ENCODE peak calls at places on chromosomes 1 and 21, in nine cellular contexts. M is HCT116; T is hepatic stellate cell; Z is glutamatergic neuron; S is activated CD8-positive, alpha-beta memory T cell treated with anti-CD3 and anti-CD28 coated beads for 24 hours; N is OCI-LY7; Y is GF-D8; X is CD4-positive, alpha-beta T cell; G is nephron progenitor cell. F is an unnamed sample.

GRCh38 chr21:16534408-16535099 is 804.8 kb downstream of the USP25 start:
- DNase-seq in M (no peak), T (peak), Z (no peak), S (no peak), N (no peak), Y (no peak), X (no peak), G (no peak), F (no peak)

GRCh38 chr1:204323887-204324286 is 35.8 kb downstream of the PLEKHA6 start:
- DNase-seq in M (no peak), T (no peak), Z (no peak), S (no peak), N (no peak), Y (no peak), X (no peak), G (no peak), F (no peak)

GRCh38 chr1:75083848-75084514 is 50.2 kb upstream of the LHX8 start:
- DNase-seq in M (no peak), T (no peak), Z (no peak), S (no peak), N (no peak), Y (no peak), X (no peak), G (no peak), F (no peak)

GRCh38 chr1:213399695-213400094 is 348.7 kb downstream of the RPS6KC1 start:
- DNase-seq in M (no peak), T (no peak), Z (no peak), S (no peak), N (no peak), Y (no peak), X (no peak), G (no peak), F (no peak)

GRCh38 chr1:165773324-165773965 is 4.8 kb upstream of the TMCO1 start:
- DNase-seq in M (peak), T (peak), Z (no peak), S (no peak), N (no peak), Y (no peak), X (no peak), G (no peak), F (no peak)

GRCh38 chr1:222600274-222600673 is 10.5 kb upstream of the TAF1A start:
- DNase-seq in M (no peak), T (no peak), Z (no peak), S (no peak), N (no peak), Y (no peak), X (no peak), G (no peak), F (no peak)

GRCh38 chr1:111989531-111990025 is at the start of gene KCND3:
- DNase-seq in M (no peak), T (peak), Z (peak), S (no peak), N (no peak), Y (no peak), X (no peak), G (peak), F (no peak)

GRCh38 chr1:192628406-192629057 is 7.4 kb upstream of the RGS13 start:
- DNase-seq in M (no peak), T (no peak), Z (no peak), S (no peak), N (no peak), Y (no peak), X (no peak), G (no peak), F (peak)

GRCh38 chr1:21911205-21912001 is 25.7 kb downstream of the HSPG2 start:
- DNase-seq in M (no peak), T (peak), Z (no peak), S (no peak), N (no peak), Y (no peak), X (no peak), G (no peak), F (no peak)

GRCh38 chr21:45926281-45926680 is 55.3 kb upstream of the COL6A1 start:
- DNase-seq in M (no peak), T (no peak), Z (no peak), S (no peak), N (no peak), Y (no peak), X (no peak), G (no peak), F (no peak)

GRCh38 chr1:81840805-81841204 is 40.1 kb downstream of the ADGRL2 start:
- DNase-seq in M (no peak), T (no peak), Z (no peak), S (no peak), N (no peak), Y (no peak), X (no peak), G (no peak), F (no peak)

GRCh38 chr1:200674838-200675587 is 5.3 kb upstream of the DDX59 start:
- DNase-seq in M (no peak), T (no peak), Z (no peak), S (no peak), N (no peak), Y (no peak), X (no peak), G (no peak), F (no peak)

GRCh38 chr1:43451157-43451591 is 2.6 kb downstream of the HYI start:
- DNase-seq in M (no peak), T (no peak), Z (no peak), S (peak), N (no peak), Y (no peak), X (no peak), G (no peak), F (no peak)

GRCh38 chr1:48092401-48092800 is 95.2 kb upstream of the TRABD2B start:
- DNase-seq in M (no peak), T (no peak), Z (no peak), S (no peak), N (no peak), Y (no peak), X (no peak), G (no peak), F (no peak)

GRCh38 chr21:25501996-25502665 is 105.2 kb downstream of the MRPL39 start:
- DNase-seq in M (no peak), T (no peak), Z (no peak), S (peak), N (no peak), Y (peak), X (no peak), G (no peak), F (no peak)

GRCh38 chr1:218459878-218460277 is 114.7 kb downstream of the TGFB2 start:
- DNase-seq in M (peak), T (peak), Z (no peak), S (no peak), N (no peak), Y (no peak), X (no peak), G (no peak), F (no peak)

GRCh38 chr1:167158095-167158812 is 62.4 kb upstream of the POU2F1 start:
- DNase-seq in M (no peak), T (no peak), Z (no peak), S (no peak), N (no peak), Y (no peak), X (no peak), G (no peak), F (peak)

F was measured in Karpas-422.